ENCODE peak calls at places on chromosomes 16 and 17, in five cellular contexts. M, R, V, I and B are unnamed samples.

GRCh38 chr17:52751051-52751450 is 592.5 kb upstream of the CA10 start:
- DNase-seq in M (peak), R (no peak), V (no peak), I (no peak), B (no peak)

GRCh38 chr17:58710948-58711552 is 18.6 kb downstream of the RAD51C start:
- DNase-seq in M (no peak), R (no peak), V (peak), I (no peak), B (peak)

GRCh38 chr17:75980188-75981018 is 1.4 kb downstream of the TEN1 start:
- DNase-seq in M (no peak), R (no peak), V (no peak), I (no peak), B (no peak)

GRCh38 chr17:62109378-62109902 is 44.4 kb upstream of the MED13 start:
- DNase-seq in M (no peak), R (peak), V (peak), I (peak), B (peak)

GRCh38 chr16:73572135-73572534 is 524.2 kb upstream of the ZFHX3 start:
- DNase-seq in M (peak), R (no peak), V (peak), I (no peak), B (no peak)

GRCh38 chr16:11869657-11870228 is 18.4 kb upstream of the RSL1D1 start:
- DNase-seq in M (no peak), R (no peak), V (no peak), I (no peak), B (no peak)

GRCh38 chr17:14203392-14203791 is 33.3 kb downstream of the CDRT15 start:
- DNase-seq in M (no peak), R (no peak), V (no peak), I (no peak), B (no peak)

GRCh38 chr17:68353121-68353521 is 61.8 kb downstream of the ARSG start:
- DNase-seq in M (no peak), R (no peak), V (no peak), I (no peak), B (no peak)

GRCh38 chr17:5694507-5694906 is 110.2 kb upstream of the NLRP1 start:
- DNase-seq in M (no peak), R (no peak), V (no peak), I (no peak), B (no peak)

GRCh38 chr16:75820672-75821071 is 94.4 kb upstream of the CPHXL start:
- DNase-seq in M (no peak), R (no peak), V (no peak), I (no peak), B (no peak)

GRCh38 chr16:31094088-31094423 is 541 bp downstream of the VKORC1 start:
- DNase-seq in M (no peak), R (no peak), V (no peak), I (no peak), B (no peak)

GRCh38 chr17:44417553-44417952 is 28.1 kb upstream of the ITGA2B start:
- DNase-seq in M (no peak), R (no peak), V (no peak), I (no peak), B (no peak)

GRCh38 chr16:31476305-31477219 is 4.6 kb downstream of the TGFB1I1 start:
- DNase-seq in M (peak), R (peak), V (peak), I (peak), B (no peak)

GRCh38 chr17:15406081-15406480 is 61.3 kb downstream of the CDRT4 start:
- DNase-seq in M (no peak), R (no peak), V (no peak), I (no peak), B (peak)

GRCh38 chr17:56785396-56785795 is 48.3 kb downstream of the C17orf67 start:
- DNase-seq in M (no peak), R (peak), V (no peak), I (no peak), B (no peak)

GRCh38 chr16:65453646-65454045 is 331.8 kb upstream of the CDH11 start:
- DNase-seq in M (no peak), R (no peak), V (no peak), I (no peak), B (no peak)

GRCh38 chr17:76566613-76566943 is 19.1 kb downstream of the ST6GALNAC2 start:
- DNase-seq in M (no peak), R (no peak), V (no peak), I (no peak), B (no peak)

GRCh38 chr16:2004795-2005517 is 4.7 kb downstream of the ZNF598 start:
- DNase-seq in M (no peak), R (no peak), V (no peak), I (no peak), B (no peak)

GRCh38 chr16:67101683-67102082 is 8.1 kb upstream of the PHAF1 start:
- DNase-seq in M (no peak), R (no peak), V (no peak), I (no peak), B (no peak)

GRCh38 chr17:67386965-67387551 is 10.0 kb downstream of the PITPNC1 start:
- DNase-seq in M (peak), R (no peak), V (peak), I (peak), B (peak)

GRCh38 chr16:67594256-67594915 is 32.1 kb downstream of the CTCF start:
- DNase-seq in M (no peak), R (no peak), V (no peak), I (no peak), B (no peak)

GRCh38 chr16:85190572-85190971 is 78.3 kb upstream of the CIBAR2 start:
- DNase-seq in M (no peak), R (no peak), V (no peak), I (no peak), B (peak)

GRCh38 chr17:83125515-83126274 is 46.3 kb downstream of the METRNL start:
- DNase-seq in M (no peak), R (peak), V (no peak), I (no peak), B (no peak)